ENCODE peak calls at places on chromosomes 5 and 9, in five cellular contexts. L, M, E, V and O are unnamed samples.

GRCh38 chr9:107739601-107740082 is 250.1 kb upstream of the KLF4 start:
- DNase-seq in L (peak; percentile 44), M (no peak), E (no peak), V (no peak), O (no peak)

GRCh38 chr5:123665822-123666371 is 153.9 kb downstream of the CSNK1G3 start:
- DNase-seq in L (no peak), M (peak; percentile 6), E (no peak), V (no peak), O (no peak)

GRCh38 chr9:120490888-120491595 is 88.9 kb downstream of the CDK5RAP2 start:
- DNase-seq in L (no peak), M (no peak), E (no peak), V (no peak), O (no peak)

GRCh38 chr5:54514269-54514668 is 3.3 kb upstream of the SNX18 start:
- DNase-seq in L (no peak), M (peak; percentile 68), E (no peak), V (no peak), O (no peak)

GRCh38 chr5:38831117-38831516 is 14.7 kb upstream of the OSMR start:
- DNase-seq in L (no peak), M (no peak), E (no peak), V (no peak), O (no peak)

GRCh38 chr9:80790764-80791163 is 898.6 kb downstream of the TLE1 start:
- DNase-seq in L (no peak), M (no peak), E (no peak), V (no peak), O (no peak)

GRCh38 chr5:53962306-53962705 is 348.1 kb downstream of the ARL15 start:
- DNase-seq in L (no peak), M (no peak), E (no peak), V (no peak), O (no peak)

GRCh38 chr9:110476251-110476650 is 103.3 kb downstream of the SVEP1 start:
- DNase-seq in L (no peak), M (peak; percentile 90), E (no peak), V (no peak), O (no peak)

GRCh38 chr5:136099870-136100269 is 32.8 kb upstream of the SMAD5 start:
- DNase-seq in L (no peak), M (no peak), E (no peak), V (no peak), O (no peak)

GRCh38 chr5:36373527-36374086 is 71.9 kb upstream of the RANBP3L start:
- DNase-seq in L (no peak), M (no peak), E (peak; percentile 47), V (no peak), O (no peak)

GRCh38 chr5:60611099-60611719 is 88.8 kb downstream of the DEPDC1B start:
- DNase-seq in L (no peak), M (no peak), E (no peak), V (no peak), O (no peak)

GRCh38 chr5:158435161-158435616 is 576.2 kb upstream of the CLINT1 start:
- DNase-seq in L (no peak), M (no peak), E (no peak), V (no peak), O (no peak)

GRCh38 chr9:1619915-1620705 is 395.0 kb upstream of the SMARCA2 start:
- DNase-seq in L (no peak), M (peak; percentile 39), E (peak; percentile 50), V (no peak), O (no peak)

GRCh38 chr9:98547606-98548005 is 161.1 kb downstream of the GABBR2 start:
- DNase-seq in L (no peak), M (no peak), E (peak; percentile 14), V (no peak), O (no peak)

GRCh38 chr5:66307647-66308257 is 163.7 kb downstream of the SREK1 start:
- DNase-seq in L (no peak), M (peak; percentile 72), E (peak; percentile 32), V (peak; percentile 56), O (no peak)

GRCh38 chr9:35237303-35237702 is 75.5 kb downstream of the UNC13B start:
- DNase-seq in L (no peak), M (peak; percentile 20), E (no peak), V (no peak), O (no peak)

GRCh38 chr9:370081-370480 is 155.4 kb downstream of the DOCK8 start:
- DNase-seq in L (no peak), M (no peak), E (no peak), V (no peak), O (no peak)

GRCh38 chr9:121837113-121838010 is 185.9 kb downstream of the DAB2IP start:
- DNase-seq in L (peak; percentile 42), M (no peak), E (no peak), V (no peak), O (no peak)

GRCh38 chr9:23567756-23568155 is 258.3 kb downstream of the ELAVL2 start:
- DNase-seq in L (no peak), M (no peak), E (no peak), V (no peak), O (no peak)
- H3K18ac ChIP-seq in L (no peak overlapping the region), M (no peak overlapping the region), E (no peak overlapping the region), V (no peak overlapping the region), O (no peak overlapping the region)

GRCh38 chr9:88322906-88323566 is 65.2 kb upstream of the SPIN1 start:
- DNase-seq in L (no peak), M (no peak), E (no peak), V (no peak), O (no peak)
- H3K4me2 ChIP-seq in L (no peak overlapping the region), M (no peak overlapping the region), E (no peak overlapping the region), V (no peak overlapping the region), O (no peak overlapping the region)

DNA sequence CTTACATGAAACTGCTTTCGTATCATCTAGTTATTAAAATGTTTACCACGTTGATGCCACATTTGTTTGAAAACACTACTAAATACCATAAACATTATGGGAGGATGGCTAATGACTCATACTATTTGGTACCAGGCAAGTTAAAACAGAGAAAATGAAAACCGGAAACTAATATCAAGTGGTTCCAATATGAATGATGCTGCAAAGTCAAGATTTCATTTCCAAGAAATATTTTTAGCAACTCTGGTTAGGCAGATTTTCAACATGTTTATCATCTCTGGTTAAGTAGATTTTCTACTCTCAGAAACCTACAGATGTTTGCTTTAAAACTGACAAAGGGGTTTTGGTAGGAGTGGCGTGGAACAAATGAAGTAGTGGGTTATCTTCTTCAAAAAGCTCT is 4.9 kb upstream of the F2R start:
- DNase-seq in L (no peak), M (no peak), E (no peak), V (no peak), O (no peak)
- H3K18ac ChIP-seq in L (no peak overlapping the region), M (no peak overlapping the region), E (no peak overlapping the region), V (no peak overlapping the region), O (no peak overlapping the region)

GRCh38 chr9:33164138-33164809 is 2.9 kb downstream of the B4GALT1 start:
- DNase-seq in L (no peak), M (peak; percentile 18), E (no peak), V (no peak), O (no peak)

GRCh38 chr9:33162721-33163311 is 4.3 kb downstream of the B4GALT1 start:
- DNase-seq in L (no peak), M (no peak), E (peak; percentile 74), V (no peak), O (no peak)

GRCh38 chr9:33165263-33166151 is 1.6 kb downstream of the B4GALT1 start:
- DNase-seq in L (no peak), M (peak; percentile 69), E (peak; percentile 97), V (no peak), O (no peak)

GRCh38 chr9:33161589-33162132 is 5.5 kb downstream of the B4GALT1 start:
- DNase-seq in L (no peak), M (no peak), E (peak; percentile 81), V (no peak), O (no peak)

DNA sequence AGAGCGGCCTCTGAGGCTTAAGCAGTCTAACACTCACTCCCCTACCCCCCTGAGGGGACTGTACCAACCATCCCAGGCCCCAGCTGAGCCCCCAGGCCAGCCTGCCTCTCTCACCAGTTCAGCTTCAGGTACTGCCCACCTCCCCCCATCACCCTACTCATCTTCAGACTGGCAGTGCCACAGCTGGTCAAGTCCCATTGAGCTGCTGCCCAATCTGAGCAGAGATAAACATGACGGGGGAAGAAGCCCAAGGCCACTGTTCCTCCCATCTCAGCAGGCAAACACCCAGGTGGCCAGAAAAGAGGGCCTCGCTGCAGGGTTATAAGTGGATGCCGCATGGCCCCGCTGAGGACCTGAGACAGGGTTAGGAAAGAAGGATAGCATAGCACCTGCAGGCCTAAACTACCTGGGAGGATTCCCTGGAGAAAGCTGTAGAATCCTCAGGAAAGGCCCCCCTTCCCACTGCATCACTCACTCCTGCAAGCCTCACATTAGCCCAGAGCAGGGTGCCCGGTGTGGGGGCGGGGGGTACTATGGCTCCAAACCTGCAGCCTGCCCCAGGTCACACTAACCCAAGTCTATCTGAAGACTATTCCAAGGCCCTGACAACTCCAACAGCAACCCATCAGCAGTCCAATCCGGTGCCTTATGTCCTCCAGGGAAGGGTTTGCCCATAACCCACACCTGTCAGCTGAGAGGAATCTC is 3.6 kb downstream of the B4GALT1 start:
- DNase-seq in L (no peak), M (no peak), E (no peak), V (no peak), O (no peak)
- H3K4me2 ChIP-seq in L (no peak overlapping the region), M (no peak overlapping the region), E (peak overlapping the region; percentile 40), V (no peak overlapping the region), O (no peak overlapping the region)

GRCh38 chr5:14016549-14016948 is 72.1 kb upstream of the DNAH5 start:
- DNase-seq in L (no peak), M (no peak), E (no peak), V (no peak), O (no peak)

GRCh38 chr5:14008819-14009311 is 64.4 kb upstream of the DNAH5 start:
- DNase-seq in L (no peak), M (no peak), E (no peak), V (no peak), O (no peak)

GRCh38 chr5:14006823-14007510 is 62.5 kb upstream of the DNAH5 start:
- DNase-seq in L (no peak), M (no peak), E (no peak), V (no peak), O (no peak)

GRCh38 chr5:14009575-14009974 is 65.1 kb upstream of the DNAH5 start:
- DNase-seq in L (no peak), M (no peak), E (no peak), V (no peak), O (no peak)

GRCh38 chr5:14011089-14012004 is 66.9 kb upstream of the DNAH5 start:
- DNase-seq in L (peak; percentile 94), M (peak; percentile 97), E (peak; percentile 87), V (peak; percentile 90), O (peak; percentile 95)
- H3K18ac ChIP-seq in L (peak overlapping the region; percentile 78), M (no peak overlapping the region), E (no peak overlapping the region), V (peak overlapping the region; percentile 79), O (no peak overlapping the region)

DNA sequence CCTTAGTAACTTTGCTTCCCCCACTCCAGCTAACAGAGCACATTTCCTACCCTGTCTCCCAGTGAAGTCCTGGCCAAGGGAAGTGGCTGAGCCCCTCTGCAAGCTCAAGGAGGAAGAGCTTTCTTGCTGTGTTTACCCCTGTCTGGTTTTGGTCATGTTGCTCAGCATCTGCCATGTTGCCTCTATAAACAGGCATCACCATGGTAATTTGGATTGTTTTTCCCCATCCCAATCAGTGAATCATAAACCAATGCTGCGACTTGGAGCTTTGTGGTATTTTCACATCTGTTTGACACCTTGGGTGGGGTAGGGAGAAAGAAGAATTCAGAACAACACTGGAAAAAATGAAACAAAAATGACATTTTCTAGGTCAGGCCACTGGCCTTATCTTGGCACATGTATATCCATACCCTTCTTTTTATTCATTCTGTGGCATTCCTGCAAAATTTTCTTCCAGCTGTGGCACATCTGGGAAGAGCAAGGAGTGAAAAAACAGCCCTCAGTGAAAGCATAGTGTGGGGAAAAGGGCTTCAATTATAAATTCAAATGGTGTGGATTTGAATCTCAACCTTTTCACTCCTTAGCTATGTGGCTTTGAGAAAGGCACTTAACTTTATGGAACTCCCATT is 42.5 kb downstream of the SLIT3 start:
- DNase-seq in L (no peak), M (no peak), E (peak; percentile 24), V (no peak), O (no peak)
- H3K4me2 ChIP-seq in L (no peak overlapping the region), M (no peak overlapping the region), E (no peak overlapping the region), V (no peak overlapping the region), O (no peak overlapping the region)